ENCODE peak calls at places on chromosomes 12 and 14, in ten cellular contexts. J, Q, V, M, N, P, R, D, Z and W are unnamed samples.

GRCh38 chr14:57227083-57227482 is 41.6 kb downstream of the EXOC5 start:
- DNase-seq in D (no peak), Z (no peak), V (no peak), Q (no peak), J (no peak), P (no peak), N (no peak), M (no peak), R (no peak), W (no peak)

GRCh38 chr12:82593901-82594396 is 92.8 kb upstream of the TMTC2 start:
- DNase-seq in V (no peak), N (no peak), M (no peak), P (no peak), Z (no peak), Q (no peak), R (no peak), D (no peak), J (no peak), W (no peak)

GRCh38 chr14:75125617-75126016 is 1.2 kb downstream of the NEK9 start:
- DNase-seq in D (no peak), P (peak), R (no peak), M (peak), N (no peak), J (no peak), Z (no peak), V (no peak), Q (no peak), W (no peak)

GRCh38 chr12:15629761-15630160 is 159.4 kb downstream of the EPS8 start:
- DNase-seq in M (peak), P (no peak), D (no peak), N (no peak), J (no peak), Q (no peak), R (no peak), Z (no peak), V (no peak), W (no peak)

GRCh38 chr12:122215789-122216188 is 10.1 kb downstream of the DIABLO start:
- DNase-seq in D (no peak), J (no peak), V (no peak), M (no peak), P (no peak), N (no peak), Z (no peak), R (no peak), Q (no peak), W (no peak)

GRCh38 chr12:94769746-94770396 is 119.5 kb upstream of the TMCC3 start:
- DNase-seq in P (no peak), R (no peak), V (no peak), Q (no peak), Z (no peak), N (no peak), D (no peak), J (no peak), M (no peak), W (no peak)

GRCh38 chr12:52233462-52234141 is 559 bp downstream of the KRT7 start:
- DNase-seq in N (no peak), Q (no peak), R (no peak), D (no peak), P (peak), J (no peak), V (peak), M (peak), Z (peak), W (no peak)

GRCh38 chr12:4824415-4824814 is 85.3 kb upstream of the KCNA1 start:
- DNase-seq in Z (no peak), Q (no peak), N (no peak), D (no peak), V (no peak), R (no peak), P (no peak), J (no peak), M (peak), W (no peak)

GRCh38 chr12:11348439-11348838 is 38.2 kb upstream of the PRB4 start:
- DNase-seq in Z (no peak), P (no peak), N (no peak), V (no peak), R (no peak), J (no peak), M (no peak), Q (no peak), D (no peak), W (no peak)

GRCh38 chr14:100473249-100473648 is 114.0 kb downstream of the BEGAIN start:
- DNase-seq in J (no peak), N (no peak), M (no peak), D (no peak), P (no peak), Q (no peak), R (no peak), V (no peak), Z (no peak), W (no peak)

GRCh38 chr12:49901026-49901425 is 2.7 kb downstream of the FAIM2 start:
- DNase-seq in Q (no peak), D (no peak), V (no peak), Z (peak), M (no peak), N (no peak), R (no peak), P (no peak), J (no peak), W (no peak)

GRCh38 chr12:24649634-24650033 is 299.3 kb downstream of the BCAT1 start:
- DNase-seq in P (no peak), Q (no peak), R (peak), J (no peak), M (no peak), N (no peak), D (no peak), Z (no peak), V (no peak), W (no peak)

GRCh38 chr12:52543985-52544888 is 8.7 kb downstream of the KRT71 start:
- DNase-seq in N (no peak), M (peak), V (no peak), J (no peak), P (no peak), R (no peak), D (peak), Z (no peak), Q (no peak), W (no peak)

DNA sequence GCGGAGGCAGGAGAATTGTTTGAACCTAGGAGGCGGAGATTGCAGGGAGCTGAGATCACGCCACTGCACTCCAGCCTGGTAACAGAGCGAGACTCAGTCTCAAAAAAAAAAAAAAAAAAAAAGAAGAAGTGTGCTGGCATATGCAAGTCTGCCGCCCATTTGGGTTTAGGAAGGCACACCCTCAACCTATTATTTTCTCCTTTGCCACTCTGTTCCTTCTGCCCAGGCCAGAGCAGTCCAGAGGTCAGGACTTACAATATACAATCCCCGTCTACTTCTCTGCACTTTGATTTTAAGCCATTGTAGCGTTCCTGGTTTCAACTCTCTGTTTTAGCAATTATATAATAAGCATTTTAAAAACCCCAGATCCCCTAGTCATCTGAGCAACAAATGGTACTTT is 39.8 kb downstream of the CATSPERB start:
- DNase-seq in D (no peak), Z (no peak), V (no peak), M (no peak), R (no peak), Q (no peak), J (no peak), P (no peak), N (no peak), W (no peak)
- TF ChIP-seq EP300 in D (no peak), Z (no peak), V (no peak), M (no peak), R (no peak), Q (no peak), J (no peak), P (no peak), N (no peak), W (no peak)

GRCh38 chr14:55138091-55138490 is 9.0 kb downstream of the LGALS3 start:
- DNase-seq in Q (no peak), M (no peak), D (no peak), V (no peak), Z (no peak), R (no peak), J (no peak), P (no peak), N (no peak), W (no peak)

GRCh38 chr14:55139152-55139551 is 10.1 kb downstream of the LGALS3 start:
- DNase-seq in Z (no peak), M (no peak), D (no peak), Q (no peak), R (no peak), N (no peak), P (no peak), V (no peak), J (no peak), W (no peak)

GRCh38 chr14:55139696-55140509 is 10.9 kb downstream of the LGALS3 start:
- DNase-seq in N (no peak), M (no peak), P (peak), Q (no peak), R (no peak), D (no peak), V (no peak), J (no peak), Z (no peak), W (no peak)

GRCh38 chr14:55142466-55142865 is 13.4 kb downstream of the LGALS3 start:
- DNase-seq in M (no peak), Q (no peak), J (no peak), Z (no peak), R (no peak), D (no peak), N (no peak), P (no peak), V (no peak), W (no peak)

DNA sequence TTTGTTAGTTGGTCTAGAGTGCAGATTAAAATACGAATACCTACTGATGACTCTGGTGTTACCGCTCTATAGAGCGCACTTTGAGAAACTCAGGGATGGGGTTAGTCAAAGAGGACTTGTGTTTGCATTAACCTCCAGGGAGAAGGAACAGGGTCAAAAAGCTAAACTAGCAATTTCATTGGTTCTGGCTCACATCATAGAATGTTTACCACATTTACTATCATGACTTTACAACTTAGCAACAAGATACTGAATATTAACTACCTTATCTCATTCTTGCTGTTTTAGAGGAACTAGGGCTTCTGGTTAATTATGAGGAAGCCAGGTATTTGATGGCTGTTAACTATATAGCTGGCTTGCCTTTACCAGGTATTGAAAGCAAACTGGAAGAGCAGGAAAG is 12.8 kb downstream of the LGALS3 start:
- DNase-seq in M (no peak), P (no peak), Z (no peak), Q (no peak), D (no peak), V (no peak), J (no peak), R (no peak), N (no peak), W (no peak)
- TF ChIP-seq EP300 in M (no peak), P (no peak), Z (no peak), Q (no peak), D (no peak), V (no peak), J (no peak), R (no peak), N (no peak), W (no peak)

DNA sequence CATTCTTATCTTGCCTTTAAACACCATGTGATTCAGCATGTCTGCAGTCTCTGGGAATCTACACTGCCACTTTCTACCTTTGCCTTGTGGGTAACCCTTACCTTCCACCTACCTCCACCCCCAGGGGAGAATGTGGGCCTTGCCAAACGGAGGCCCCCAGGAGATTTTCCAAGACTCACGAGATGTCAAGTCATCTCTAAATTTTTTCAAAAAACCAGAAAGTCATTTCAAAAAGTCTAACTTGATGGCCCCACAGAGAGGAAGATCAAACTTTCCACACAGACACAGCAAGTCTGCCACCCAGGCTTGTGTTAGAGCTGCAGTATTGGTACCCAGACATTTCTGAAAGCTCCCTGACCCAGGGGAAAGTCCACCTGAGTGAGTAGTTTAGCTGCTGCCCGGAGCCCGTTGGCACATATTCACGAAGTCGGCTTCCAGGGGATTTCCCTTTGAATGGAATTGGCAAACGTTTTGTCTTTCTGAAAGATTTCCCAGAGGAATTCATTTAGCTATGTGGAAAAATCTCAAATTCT is 4.6 kb upstream of the PSMA6 start:
- DNase-seq in Z (no peak), V (no peak), J (no peak), M (no peak), D (no peak), R (no peak), P (no peak), Q (peak), N (peak), W (no peak)
- TF ChIP-seq EP300 in Z (no peak), V (no peak), J (no peak), M (no peak), D (no peak), R (no peak), P (no peak), Q (no peak), N (no peak), W (no peak)

GRCh38 chr12:74538491-74539258 is 1.0 kb downstream of the ATXN7L3B start:
- DNase-seq in D (peak), J (no peak), Q (no peak), N (no peak), P (peak), Z (no peak), M (peak), R (no peak), V (no peak), W (no peak)
- TF ChIP-seq EP300 in D (no peak), J (no peak), Q (no peak), N (no peak), P (no peak), Z (no peak), M (no peak), R (no peak), V (no peak), W (no peak)

GRCh38 chr14:68983210-68983609 is 4.1 kb upstream of the ACTN1 start:
- DNase-seq in P (no peak), Q (no peak), Z (no peak), N (no peak), J (no peak), V (no peak), D (no peak), R (no peak), M (no peak), W (no peak)

GRCh38 chr14:68981539-68981976 is 2.5 kb upstream of the ACTN1 start:
- DNase-seq in D (no peak), Q (no peak), P (no peak), N (no peak), J (no peak), Z (no peak), V (no peak), M (no peak), R (no peak), W (no peak)

GRCh38 chr14:68984686-68985085 is 5.6 kb upstream of the ACTN1 start:
- DNase-seq in N (no peak), R (no peak), P (no peak), M (no peak), V (no peak), D (no peak), J (no peak), Z (no peak), Q (no peak), W (no peak)

GRCh38 chr14:68981124-68981523 is 2.0 kb upstream of the ACTN1 start:
- DNase-seq in Z (no peak), Q (no peak), P (no peak), N (no peak), V (no peak), M (no peak), R (no peak), J (no peak), D (no peak), W (no peak)

GRCh38 chr14:68982581-68982980 is 3.5 kb upstream of the ACTN1 start:
- DNase-seq in Q (no peak), J (no peak), M (no peak), P (no peak), N (no peak), D (no peak), V (no peak), R (no peak), Z (no peak), W (peak)
- TF ChIP-seq EP300 in Q (no peak), J (peak), M (no peak), P (no peak), N (no peak), D (no peak), V (no peak), R (no peak), Z (no peak), W (no peak)

GRCh38 chr14:84988391-84988790 is 541.6 kb upstream of the FLRT2 start:
- DNase-seq in Q (no peak), N (no peak), P (no peak), M (no peak), R (no peak), D (no peak), J (no peak), V (no peak), Z (no peak), W (no peak)
- TF ChIP-seq EP300 in Q (no peak), N (no peak), P (no peak), M (no peak), R (no peak), D (no peak), J (no peak), V (no peak), Z (no peak), W (no peak)

GRCh38 chr14:37545174-37545573 is 49.9 kb downstream of the FOXA1 start:
- DNase-seq in D (no peak), V (no peak), J (no peak), R (no peak), Z (no peak), M (no peak), Q (no peak), P (no peak), N (no peak), W (no peak)

GRCh38 chr14:37553935-37554550 is 41.0 kb downstream of the FOXA1 start:
- DNase-seq in Q (no peak), V (no peak), D (no peak), Z (no peak), N (no peak), J (no peak), M (no peak), P (no peak), R (peak), W (no peak)

GRCh38 chr14:37551119-37551518 is 43.9 kb downstream of the FOXA1 start:
- DNase-seq in M (no peak), D (no peak), R (no peak), V (no peak), N (no peak), J (no peak), P (no peak), Z (no peak), Q (no peak), W (no peak)

GRCh38 chr14:37546621-37547447 is 48.2 kb downstream of the FOXA1 start:
- DNase-seq in M (peak), J (no peak), D (no peak), Q (no peak), V (no peak), N (no peak), R (peak), P (no peak), Z (no peak), W (no peak)

GRCh38 chr14:37550511-37550910 is 44.5 kb downstream of the FOXA1 start:
- DNase-seq in V (no peak), N (no peak), R (no peak), M (no peak), J (no peak), Q (no peak), D (no peak), Z (no peak), P (no peak), W (no peak)
- TF ChIP-seq EP300 in V (no peak), N (no peak), R (no peak), M (no peak), J (no peak), Q (no peak), D (no peak), Z (no peak), P (no peak), W (no peak)

GRCh38 chr14:78157855-78158436 is 12.2 kb upstream of the NRXN3 start:
- DNase-seq in N (peak), J (no peak), R (peak), V (no peak), D (peak), Z (no peak), M (no peak), P (no peak), Q (no peak), W (no peak)
- TF ChIP-seq EP300 in N (no peak), J (no peak), R (no peak), V (no peak), D (no peak), Z (no peak), M (no peak), P (no peak), Q (no peak), W (no peak)

GRCh38 chr12:64781374-64782029 is 22.3 kb upstream of the GNS start:
- DNase-seq in J (no peak), D (no peak), R (no peak), Q (no peak), M (no peak), V (no peak), P (peak), N (peak), Z (no peak), W (no peak)

GRCh38 chr12:64780531-64781373 is 21.5 kb upstream of the GNS start:
- DNase-seq in Q (peak), M (peak), P (peak), N (peak), J (no peak), D (peak), R (no peak), V (peak), Z (peak), W (peak)

GRCh38 chr12:64782181-64782580 is 23.0 kb upstream of the GNS start:
- DNase-seq in M (no peak), V (no peak), N (no peak), Z (no peak), R (no peak), P (peak), Q (no peak), J (no peak), D (no peak), W (no peak)

GRCh38 chr12:64780220-64780530 is 21.0 kb upstream of the GNS start:
- DNase-seq in Q (no peak), J (no peak), V (no peak), M (no peak), R (no peak), N (no peak), D (no peak), Z (no peak), P (no peak), W (no peak)

GRCh38 chr12:64779349-64779974 is 20.3 kb upstream of the GNS start:
- DNase-seq in Z (no peak), V (no peak), D (no peak), N (no peak), R (no peak), J (no peak), P (no peak), M (no peak), Q (no peak), W (no peak)
- TF ChIP-seq EP300 in Z (no peak), V (no peak), D (no peak), N (no peak), R (no peak), J (no peak), P (no peak), M (no peak), Q (no peak), W (no peak)